ENCODE peak calls at places on chromosomes 6 and 20, in nine cellular contexts. I, S, O, N, A, X, K, Q and J are unnamed samples.

GRCh38 chr20:31707994-31708744 is 14.5 kb downstream of the BCL2L1 start:
- DNase-seq in I (peak), S (no peak), O (peak), N (peak), A (no peak), X (no peak), K (no peak), Q (no peak), J (no peak)

GRCh38 chr20:4193053-4193452 is 177.7 kb upstream of the RNF24 start:
- DNase-seq in I (no peak), S (no peak), O (no peak), N (no peak), A (no peak), X (no peak), K (no peak), Q (no peak), J (no peak)

GRCh38 chr20:45111799-45112471 is 3.0 kb downstream of the WFDC5 start:
- DNase-seq in I (no peak), S (no peak), O (no peak), N (peak), A (no peak), X (no peak), K (no peak), Q (no peak), J (no peak)

GRCh38 chr6:28943557-28944411 is 20.0 kb upstream of the TRIM27 start:
- DNase-seq in I (peak), S (peak), O (peak), N (peak), A (peak), X (peak), K (peak), Q (no peak), J (no peak)

GRCh38 chr20:44288252-44288651 is 22.8 kb downstream of the FITM2 start:
- DNase-seq in I (no peak), S (no peak), O (no peak), N (no peak), A (no peak), X (no peak), K (no peak), Q (no peak), J (no peak)

GRCh38 chr6:102553214-102553613 is 1159.7 kb downstream of the GRIK2 start:
- DNase-seq in I (no peak), S (no peak), O (no peak), N (no peak), A (no peak), X (no peak), K (no peak), Q (no peak), J (no peak)

GRCh38 chr6:130824978-130825694 is 2.1 kb upstream of the SMLR1 start:
- DNase-seq in I (no peak), S (no peak), O (no peak), N (no peak), A (no peak), X (no peak), K (no peak), Q (no peak), J (no peak)

GRCh38 chr6:160142115-160142715 is 20.6 kb downstream of the SLC22A1 start:
- DNase-seq in I (no peak), S (no peak), O (no peak), N (no peak), A (no peak), X (no peak), K (no peak), Q (no peak), J (no peak)

GRCh38 chr6:108285381-108285780 is 9.5 kb upstream of the AFG1L start:
- DNase-seq in I (no peak), S (no peak), O (no peak), N (no peak), A (no peak), X (no peak), K (no peak), Q (no peak), J (no peak)

GRCh38 chr20:61314326-61315010 is 62.4 kb downstream of the CDH4 start:
- DNase-seq in I (no peak), S (no peak), O (no peak), N (no peak), A (no peak), X (no peak), K (no peak), Q (no peak), J (no peak)

GRCh38 chr6:54238407-54238806 is 69.8 kb upstream of the TINAG start:
- DNase-seq in I (no peak), S (no peak), O (no peak), N (no peak), A (peak), X (peak), K (peak), Q (peak), J (no peak)

GRCh38 chr20:1430004-1430451 is 36.6 kb downstream of the NSFL1C start:
- DNase-seq in I (no peak), S (no peak), O (no peak), N (no peak), A (no peak), X (peak), K (peak), Q (peak), J (no peak)

GRCh38 chr6:32689531-32690505 is 23.4 kb upstream of the HLA-DQB1 start:
- DNase-seq in I (no peak), S (no peak), O (no peak), N (peak), A (no peak), X (no peak), K (no peak), Q (no peak), J (no peak)

GRCh38 chr6:113695506-113695905 is 161.6 kb upstream of the MARCKS start:
- DNase-seq in I (no peak), S (no peak), O (no peak), N (no peak), A (no peak), X (no peak), K (peak), Q (no peak), J (no peak)

GRCh38 chr6:105926318-105926717 is 159.8 kb upstream of the PRDM1 start:
- DNase-seq in I (no peak), S (no peak), O (no peak), N (no peak), A (no peak), X (no peak), K (no peak), Q (no peak), J (no peak)

GRCh38 chr6:155894758-155895157 is 439.1 kb upstream of the NOX3 start:
- DNase-seq in I (no peak), S (no peak), O (no peak), N (no peak), A (no peak), X (no peak), K (no peak), Q (no peak), J (no peak)

GRCh38 chr6:33915134-33915533 is 111.3 kb upstream of the MLN start:
- DNase-seq in I (peak), S (no peak), O (no peak), N (no peak), A (no peak), X (no peak), K (no peak), Q (no peak), J (no peak)

GRCh38 chr20:46939031-46939430 is 44.4 kb downstream of the EYA2 start:
- DNase-seq in I (no peak), S (no peak), O (no peak), N (peak), A (no peak), X (peak), K (no peak), Q (no peak), J (no peak)

GRCh38 chr6:143233563-143234285 is 173.0 kb downstream of the AIG1 start:
- DNase-seq in I (no peak), S (no peak), O (no peak), N (no peak), A (no peak), X (no peak), K (no peak), Q (no peak), J (no peak)